ENCODE peak calls at places on chromosomes 4 and X, in seven cellular contexts. M is ovary; Q is fibroblast of lung; P is tibial nerve; N is CD8-positive, alpha-beta memory T cell; F is astrocyte; S is thyroid gland. I is an unnamed sample. For H3K36me3, the result is how much of the 10 kb centered on the place peaks cover.

GRCh38 chr4:187174749-187175148 is 451.1 kb upstream of the FAT1 start:
- DNase-seq in M (no peak), Q (no peak), P (no peak), N (no peak), F (no peak), S (no peak), I (no peak)

GRCh38 chr4:142983111-142983510 is 137.0 kb upstream of the INPP4B start:
- DNase-seq in M (no peak), Q (no peak), P (no peak), N (no peak), F (no peak), S (no peak), I (no peak)

GRCh38 chr4:67587156-67587555 is 28.6 kb downstream of the STAP1 start:
- DNase-seq in M (no peak), Q (no peak), P (no peak), N (no peak), F (no peak), S (no peak), I (no peak)

GRCh38 chrX:95065151-95065550 is 1391.1 kb downstream of the FAM133A start:
- DNase-seq in M (no peak), Q (no peak), P (no peak), N (no peak), F (no peak), S (no peak), I (no peak)

GRCh38 chr4:134999169-134999568 is 797.6 kb upstream of the PABPC4L start:
- DNase-seq in M (no peak), Q (no peak), P (no peak), N (no peak), F (no peak), S (no peak), I (no peak)

GRCh38 chrX:8304668-8305067 is 133.6 kb upstream of the VCX2 start:
- DNase-seq in M (no peak), Q (peak), P (no peak), N (no peak), F (peak), S (no peak), I (no peak)

GRCh38 chr4:40583850-40584439 is 45.7 kb downstream of the RBM47 start:
- DNase-seq in M (no peak), Q (no peak), P (no peak), N (no peak), F (no peak), S (no peak), I (no peak)

GRCh38 chr4:74042681-74043080 is 4.2 kb upstream of the CXCL3 start:
- DNase-seq in M (no peak), Q (no peak), P (no peak), N (no peak), F (no peak), S (no peak), I (peak)

GRCh38 chrX:22110729-22111494 is 78.8 kb downstream of the PHEX start:
- DNase-seq in M (no peak), Q (no peak), P (no peak), N (no peak), F (no peak), S (no peak), I (no peak)

GRCh38 chr4:110620352-110621327 is 2.2 kb downstream of the PITX2 start:
- DNase-seq in M (no peak), Q (peak), P (no peak), N (no peak), F (peak), S (no peak), I (peak)

GRCh38 chr4:40986375-40986774 is 228.0 kb downstream of the APBB2 start:
- DNase-seq in M (no peak), Q (peak), P (no peak), N (no peak), F (no peak), S (no peak), I (no peak)

GRCh38 chr4:107666134-107666533 is 53.9 kb downstream of the PAPSS1 start:
- DNase-seq in M (no peak), Q (peak), P (no peak), N (no peak), F (peak), S (no peak), I (no peak)

GRCh38 chrX:108250654-108251579 is 159.3 kb downstream of the ATG4A start:
- DNase-seq in M (no peak), Q (no peak), P (no peak), N (no peak), F (no peak), S (no peak), I (no peak)

GRCh38 chr4:167234388-167234881 is at the start of gene SPOCK3:
- DNase-seq in M (peak), Q (peak), P (no peak), N (no peak), F (peak), S (peak), I (peak)

DNA sequence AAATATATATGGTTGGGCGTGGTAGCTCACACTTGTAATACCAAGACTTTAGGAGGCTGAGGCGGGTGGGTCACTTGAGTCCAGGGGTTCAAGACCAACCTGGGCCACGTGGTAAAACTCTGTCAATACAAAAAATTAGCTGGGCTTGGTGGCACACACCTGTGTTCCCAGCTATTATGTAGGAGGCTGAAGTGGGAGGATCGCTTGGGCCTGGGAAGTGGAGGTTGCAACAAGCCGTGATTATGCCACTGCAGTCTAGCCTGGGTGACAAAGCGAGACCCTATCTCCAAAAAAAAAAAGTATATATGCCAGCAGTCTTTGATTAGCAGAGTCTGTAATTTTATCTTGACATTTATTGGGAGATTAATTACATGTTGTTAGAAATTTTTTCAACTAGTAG is 8.7 kb downstream of the EIF2S3 start:
- DNase-seq in M (no peak), Q (no peak), P (no peak), N (no peak), F (no peak), S (no peak), I (no peak)
- H3K36me3 ChIP-seq in M (under half), Q (under half), P (under half), N (under half), F (under half), S (half or more), I (half or more)

DNA sequence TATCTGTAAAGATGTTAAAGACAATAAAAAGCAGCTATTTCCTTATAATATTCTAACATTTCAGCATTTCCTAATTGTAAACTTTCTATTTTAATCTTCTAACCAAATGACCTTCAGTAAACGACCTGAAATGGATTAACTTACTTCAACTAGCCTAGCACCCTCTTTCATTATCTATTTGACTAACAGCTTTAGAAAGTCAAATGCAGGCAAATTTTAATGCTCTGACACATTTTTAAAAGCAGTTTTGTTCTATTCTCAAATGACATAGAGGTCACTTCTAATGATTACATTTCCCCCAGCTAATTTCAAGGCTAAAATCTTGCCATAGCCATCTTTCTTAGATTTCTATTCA is 41.9 kb downstream of the SLC7A11 start:
- DNase-seq in M (no peak), Q (no peak), P (no peak), N (no peak), F (no peak), S (no peak), I (no peak)
- H3K4me3 ChIP-seq in M (no peak), Q (no peak), P (no peak), N (no peak), F (no peak), S (no peak), I (no peak)

DNA sequence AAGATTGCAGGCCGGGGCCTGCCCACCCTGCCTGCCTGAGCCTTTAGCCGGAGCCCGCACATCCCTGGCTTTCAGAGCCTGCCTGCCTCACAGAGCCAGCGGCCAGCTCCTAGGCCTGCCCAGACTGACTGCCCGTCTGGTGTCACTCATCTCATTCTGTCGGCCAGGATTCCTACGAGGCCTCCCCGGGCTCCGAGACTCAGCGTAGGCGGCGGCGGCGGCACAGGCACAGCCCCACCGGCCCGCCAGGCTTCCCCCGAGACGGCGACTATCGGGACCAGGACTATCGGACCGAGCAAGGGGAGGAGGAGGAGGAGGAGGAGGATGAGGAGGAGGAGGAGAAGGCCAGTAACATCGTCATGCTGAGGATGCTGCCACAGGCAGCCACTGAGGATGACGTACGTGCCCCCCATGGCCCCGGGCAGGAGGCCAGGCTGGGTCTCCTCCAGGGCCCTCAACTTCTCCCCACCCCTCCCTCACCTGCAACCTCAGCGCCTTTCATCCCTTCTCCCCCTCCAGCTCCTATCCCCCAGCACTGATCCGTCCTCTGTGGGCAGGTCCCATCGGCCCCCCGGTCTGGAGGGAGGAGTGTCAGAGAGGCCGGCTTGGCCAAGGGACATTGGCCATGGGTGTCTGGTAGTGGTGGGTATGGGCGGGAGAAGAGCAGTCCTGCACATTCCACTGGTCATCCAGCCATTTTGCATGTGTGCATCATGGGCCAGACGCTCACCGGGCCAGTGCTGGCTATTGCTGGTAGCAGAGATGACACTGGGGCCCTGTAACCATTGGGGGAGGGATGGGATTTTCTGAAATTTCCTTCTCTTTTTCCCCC is 22.6 kb upstream of the UBA1 start:
- DNase-seq in M (no peak), Q (no peak), P (no peak), N (no peak), F (no peak), S (no peak), I (peak)
- H3K36me3 ChIP-seq in M (under half), Q (under half), P (under half), N (under half), F (under half), S (under half), I (under half)

GRCh38 chr4:76240236-76240635 is 11.3 kb upstream of the FAM47E start:
- DNase-seq in M (no peak), Q (no peak), P (no peak), N (no peak), F (no peak), S (no peak), I (no peak)

GRCh38 chr4:76250962-76251361 is 559 bp upstream of the FAM47E start:
- DNase-seq in M (no peak), Q (peak), P (no peak), N (no peak), F (no peak), S (peak), I (peak)

GRCh38 chr4:76246852-76247251 is 4.7 kb upstream of the FAM47E start:
- DNase-seq in M (no peak), Q (no peak), P (no peak), N (no peak), F (no peak), S (no peak), I (no peak)

GRCh38 chr4:76251448-76252270 is at the start of gene FAM47E:
- DNase-seq in M (peak), Q (peak), P (no peak), N (peak), F (peak), S (peak), I (peak)

GRCh38 chr4:76246025-76246424 is 5.5 kb upstream of the FAM47E start:
- DNase-seq in M (no peak), Q (no peak), P (no peak), N (no peak), F (no peak), S (no peak), I (no peak)
- H3K4me3 ChIP-seq in M (no peak), Q (no peak), P (no peak), N (no peak), F (no peak), S (no peak), I (no peak)

GRCh38 chrX:53599781-53600396 is 86.6 kb downstream of the HUWE1 start:
- DNase-seq in M (no peak), Q (peak), P (no peak), N (no peak), F (peak), S (no peak), I (no peak)

GRCh38 chrX:53598169-53598568 is 88.3 kb downstream of the HUWE1 start:
- DNase-seq in M (no peak), Q (no peak), P (no peak), N (no peak), F (no peak), S (no peak), I (no peak)

GRCh38 chrX:53594354-53594753 is 92.2 kb downstream of the HUWE1 start:
- DNase-seq in M (no peak), Q (peak), P (no peak), N (no peak), F (peak), S (no peak), I (no peak)

GRCh38 chrX:53595266-53595810 is 91.2 kb downstream of the HUWE1 start:
- DNase-seq in M (no peak), Q (no peak), P (no peak), N (no peak), F (no peak), S (no peak), I (no peak)
- H3K36me3 ChIP-seq in M (under half), Q (under half), P (under half), N (under half), F (half or more), S (half or more), I (under half)

GRCh38 chrX:69324851-69325250 is 159.6 kb upstream of the PJA1 start:
- DNase-seq in M (no peak), Q (no peak), P (no peak), N (no peak), F (no peak), S (no peak), I (peak)
- H3K4me3 ChIP-seq in M (no peak), Q (no peak), P (no peak), N (no peak), F (no peak), S (no peak), I (no peak)

GRCh38 chr4:3215733-3216132 is 33.2 kb upstream of the MSANTD1 start:
- DNase-seq in M (no peak), Q (no peak), P (no peak), N (no peak), F (no peak), S (no peak), I (no peak)
- H3K36me3 ChIP-seq in M (under half), Q (under half), P (under half), N (half or more), F (under half), S (half or more), I (under half)

GRCh38 chr4:153788419-153789276 is at the start of gene SFRP2:
- DNase-seq in M (no peak), Q (no peak), P (peak), N (no peak), F (no peak), S (no peak), I (peak)
- H3K4me3 ChIP-seq in M (peak), Q (no peak), P (peak), N (no peak), F (no peak), S (no peak), I (peak)

GRCh38 chrX:1401611-1402430 is 9.9 kb upstream of the SLC25A6 start:
- DNase-seq in M (peak), Q (no peak), P (no peak), N (no peak), F (no peak), S (no peak), I (peak)

GRCh38 chrX:1412551-1413161 is 20.7 kb upstream of the SLC25A6 start:
- DNase-seq in M (no peak), Q (no peak), P (no peak), N (no peak), F (no peak), S (no peak), I (no peak)

GRCh38 chrX:1411331-1411730 is 19.4 kb upstream of the SLC25A6 start:
- DNase-seq in M (no peak), Q (no peak), P (no peak), N (no peak), F (no peak), S (peak), I (no peak)

GRCh38 chrX:1403228-1403627 is 11.3 kb upstream of the SLC25A6 start:
- DNase-seq in M (peak), Q (no peak), P (no peak), N (no peak), F (no peak), S (no peak), I (no peak)

GRCh38 chrX:1407035-1407434 is 15.1 kb upstream of the SLC25A6 start:
- DNase-seq in M (no peak), Q (no peak), P (no peak), N (no peak), F (no peak), S (no peak), I (no peak)
- H3K36me3 ChIP-seq in M (under half), Q (under half), P (under half), N (under half), F (under half), S (under half), I (under half)

GRCh38 chr4:171612907-171613306 is 200.3 kb upstream of the GALNTL6 start:
- DNase-seq in M (no peak), Q (no peak), P (no peak), N (no peak), F (no peak), S (no peak), I (no peak)
- H3K4me3 ChIP-seq in M (no peak), Q (no peak), P (no peak), N (no peak), F (no peak), S (no peak), I (no peak)

I was measured in H7.